ENCODE peak calls at places on chromosomes 13 and 19, in four cellular contexts. V is HL-60, P is K562, T is GM12878. Y is an unnamed sample.

GRCh38 chr13:48576448-48576993 is 43.6 kb upstream of the RCBTB2 start:
- DNase-seq in V (no peak), P (no peak), T (no peak), Y (no peak)

GRCh38 chr19:6423499-6424189 is 967 bp downstream of the KHSRP start:
- DNase-seq in V (no peak), P (peak; percentile 63), T (no peak), Y (no peak)

GRCh38 chr19:57437931-57438330 is 2.8 kb downstream of the ZNF749 start:
- DNase-seq in V (no peak), P (no peak), T (no peak), Y (no peak)

GRCh38 chr19:6233827-6234511 is 45.8 kb downstream of the MLLT1 start:
- DNase-seq in V (peak; percentile 77), P (no peak), T (no peak), Y (peak; percentile 28)

GRCh38 chr19:33804021-33804799 is 7.5 kb downstream of the KCTD15 start:
- DNase-seq in V (no peak), P (no peak), T (no peak), Y (no peak)

GRCh38 chr13:102563267-102563666 is 33.5 kb upstream of the TPP2 start:
- DNase-seq in V (no peak), P (no peak), T (no peak), Y (no peak)

GRCh38 chr13:24276310-24276709 is 33.1 kb upstream of the C1QTNF9 start:
- DNase-seq in V (no peak), P (no peak), T (peak; percentile 42), Y (no peak)

GRCh38 chr13:89383891-89384290 is 1712.7 kb downstream of the SLITRK5 start:
- DNase-seq in V (no peak), P (no peak), T (no peak), Y (no peak)

GRCh38 chr19:9914001-9914314 is 22.4 kb downstream of the OLFM2 start:
- DNase-seq in V (no peak), P (no peak), T (no peak), Y (no peak)

GRCh38 chr13:103349664-103350063 is 283.4 kb upstream of the SLC10A2 start:
- DNase-seq in V (no peak), P (no peak), T (no peak), Y (no peak)

GRCh38 chr19:13795595-13796300 is 505 bp downstream of the ZSWIM4 start:
- DNase-seq in V (no peak), P (peak; percentile 33), T (no peak), Y (no peak)

GRCh38 chr19:12574036-12574435 is 22.8 kb upstream of the ZNF564 start:
- DNase-seq in V (no peak), P (no peak), T (peak; percentile 71), Y (no peak)

GRCh38 chr19:50794778-50795664 is 4.8 kb downstream of the ACP4 start:
- DNase-seq in V (peak; percentile 65), P (peak; percentile 61), T (no peak), Y (no peak)

GRCh38 chr19:21680026-21680425 is 87.4 kb downstream of the ZNF100 start:
- DNase-seq in V (no peak), P (no peak), T (no peak), Y (no peak)

GRCh38 chr19:2653717-2654584 is 48.5 kb downstream of the GNG7 start:
- DNase-seq in V (no peak), P (no peak), T (no peak), Y (no peak)

GRCh38 chr13:25733696-25734435 is 317.9 kb downstream of the SHISA2 start:
- DNase-seq in V (no peak), P (no peak), T (no peak), Y (no peak)

GRCh38 chr13:110640591-110641029 is 25.3 kb downstream of the NAXD start:
- DNase-seq in V (no peak), P (no peak), T (no peak), Y (no peak)

GRCh38 chr19:37511821-37512220 is 5.1 kb downstream of the ZNF793 start:
- DNase-seq in V (no peak), P (no peak), T (no peak), Y (no peak)

GRCh38 chr19:1525343-1525742 is 1.5 kb downstream of the PLK5 start:
- DNase-seq in V (no peak), P (no peak), T (no peak), Y (no peak)

GRCh38 chr13:109297628-109298027 is 488.8 kb downstream of the IRS2 start:
- DNase-seq in V (no peak), P (no peak), T (no peak), Y (no peak)

GRCh38 chr19:7512400-7512851 is 3.5 kb upstream of the ZNF358 start:
- DNase-seq in V (no peak), P (peak; percentile 71), T (no peak), Y (no peak)

GRCh38 chr13:46329624-46330023 is 57.4 kb downstream of the RUBCNL start:
- DNase-seq in V (no peak), P (no peak), T (no peak), Y (no peak)

GRCh38 chr13:100588350-100589177 is at the start of gene GGACT:
- DNase-seq in V (peak; percentile 39), P (peak; percentile 90), T (peak; percentile 13), Y (peak; percentile 96)

GRCh38 chr19:34189917-34190425 is 17.7 kb downstream of the LSM14A start:
- DNase-seq in V (no peak), P (no peak), T (no peak), Y (no peak)

GRCh38 chr13:31951215-31951678 is 80.3 kb upstream of the FRY start:
- DNase-seq in V (peak; percentile 89), P (no peak), T (peak; percentile 89), Y (peak; percentile 37)

GRCh38 chr19:48539503-48540096 is 12.4 kb upstream of the SULT2B1 start:
- DNase-seq in V (no peak), P (peak; percentile 12), T (no peak), Y (no peak)

GRCh38 chr19:39265321-39265916 is 2.8 kb upstream of the IFNL2 start:
- DNase-seq in V (no peak), P (no peak), T (no peak), Y (no peak)

GRCh38 chr19:58562126-58563033 is 4.0 kb upstream of the UBE2M start:
- DNase-seq in V (no peak), P (no peak), T (no peak), Y (no peak)

GRCh38 chr13:106373989-106374572 is 161.4 kb downstream of the EFNB2 start:
- DNase-seq in V (no peak), P (no peak), T (peak; percentile 69), Y (no peak)

GRCh38 chr19:18611327-18612050 is 1.2 kb upstream of the TMEM59L start:
- DNase-seq in V (no peak), P (peak; percentile 44), T (no peak), Y (no peak)

GRCh38 chr19:14089662-14090508 is 666 bp downstream of the SAMD1 start:
- DNase-seq in V (no peak), P (peak; percentile 70), T (no peak), Y (peak; percentile 59)

GRCh38 chr13:44004881-44005280 is 125.2 kb downstream of the LACC1 start:
- DNase-seq in V (no peak), P (no peak), T (no peak), Y (no peak)

GRCh38 chr13:107370036-107370785 is 802.3 kb upstream of the ARGLU1 start:
- DNase-seq in V (no peak), P (no peak), T (no peak), Y (no peak)

GRCh38 chr13:67619987-67620386 is 389.9 kb upstream of the PCDH9 start:
- DNase-seq in V (no peak), P (no peak), T (no peak), Y (no peak)

GRCh38 chr13:67150608-67151007 is 79.5 kb downstream of the PCDH9 start:
- DNase-seq in V (no peak), P (no peak), T (no peak), Y (no peak)

GRCh38 chr13:22945321-22946226 is 235.2 kb upstream of the SGCG start:
- DNase-seq in V (no peak), P (no peak), T (no peak), Y (no peak)

GRCh38 chr13:33219926-33220325 is 65.6 kb downstream of the STARD13 start:
- DNase-seq in V (no peak), P (no peak), T (no peak), Y (no peak)
- TF ChIP-seq SPI1 in V (no peak), P (no peak), T (no peak), Y (no peak)

DNA sequence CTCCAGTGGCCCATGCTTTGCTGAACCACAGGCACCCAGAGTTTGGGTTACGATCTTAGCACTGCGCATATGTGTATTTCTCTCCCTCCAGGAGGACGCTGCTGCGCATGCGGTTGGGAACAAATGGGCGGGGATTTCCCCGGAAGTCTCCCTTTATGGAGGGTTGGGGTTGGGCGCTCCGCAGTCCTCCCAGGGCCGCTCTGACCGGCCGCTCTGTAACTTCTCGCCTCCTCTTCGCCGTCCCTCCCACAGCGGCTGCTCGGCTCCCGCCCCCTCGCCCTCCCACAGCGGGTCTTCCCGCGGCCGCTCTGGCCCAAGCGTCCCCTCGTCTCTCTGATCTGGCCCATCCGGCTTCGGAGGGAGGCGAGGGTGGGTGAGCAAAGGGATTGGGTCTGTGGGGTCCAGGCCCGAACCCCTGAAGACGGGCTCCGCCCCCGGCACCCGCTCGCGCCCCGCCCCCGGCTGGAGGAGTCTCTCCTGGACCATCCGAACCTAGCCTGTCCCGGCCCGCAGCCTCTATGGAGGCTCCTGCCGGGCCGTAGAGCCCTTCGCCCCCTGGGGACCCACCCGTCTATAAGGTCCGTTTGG is at the start of gene MEGF8:
- DNase-seq in V (peak; percentile 98), P (peak; percentile 98), T (peak; percentile 98), Y (peak; percentile 98)
- TF ChIP-seq POLR2AphosphoS5 in V (peak; percentile 51), P (peak; percentile 61), T (peak; percentile 66), Y (peak; percentile 42)

GRCh38 chr13:112614835-112615234 is 26.9 kb upstream of the TUBGCP3 start:
- DNase-seq in V (no peak), P (no peak), T (no peak), Y (no peak)
- TF ChIP-seq SPI1 in V (no peak), P (no peak), T (no peak), Y (no peak)

DNA sequence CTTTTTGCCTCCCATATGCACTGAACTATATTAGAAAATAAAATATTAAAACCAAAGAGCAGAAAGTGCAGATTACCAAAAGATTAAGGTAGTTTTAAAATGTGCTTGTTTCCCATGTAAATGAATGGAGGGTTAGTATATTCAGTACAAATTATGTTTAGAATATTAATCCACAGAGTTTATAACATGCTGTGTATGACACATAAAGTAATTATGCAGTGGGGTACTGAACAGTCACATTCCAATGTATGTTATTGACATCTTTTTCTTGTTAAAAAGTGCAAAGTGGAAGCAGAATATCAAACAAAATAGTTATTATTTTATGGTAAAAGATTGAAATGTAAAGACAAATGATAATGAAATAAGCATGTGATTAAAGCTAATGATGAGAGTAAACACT is 79.3 kb downstream of the GPC6 start:
- DNase-seq in V (no peak), P (no peak), T (no peak), Y (no peak)
- TF ChIP-seq POLR2AphosphoS5 in V (no peak), P (no peak), T (no peak), Y (no peak)

DNA sequence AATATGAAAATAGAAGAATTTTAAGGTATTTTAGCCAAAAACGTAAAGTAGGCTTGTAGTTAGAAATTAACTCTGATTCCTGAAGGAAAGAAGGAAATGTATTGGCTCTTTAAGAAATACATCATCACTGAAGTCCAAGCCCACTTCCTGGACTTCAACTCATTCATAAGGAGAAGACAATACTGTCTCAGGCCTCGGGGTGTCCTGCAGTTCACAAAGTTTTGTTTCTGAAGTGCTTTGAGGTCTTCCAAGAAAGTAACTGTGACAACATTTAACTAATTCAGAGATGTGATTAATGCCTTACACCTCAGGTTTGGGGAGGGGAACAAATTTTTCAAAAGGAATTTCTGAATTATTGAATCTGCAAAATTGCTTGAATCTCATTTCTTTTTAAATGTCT is 65.8 kb upstream of the STARD13 start:
- DNase-seq in V (no peak), P (no peak), T (no peak), Y (no peak)
- TF ChIP-seq SPI1 in V (no peak), P (no peak), T (no peak), Y (no peak)

Y was measured in GM12891.